ENCODE peak calls at places on chromosomes 12 and 14, in nine cellular contexts. A is stomach; F is CD8-positive, alpha-beta T cell; H is IMR-90; J is left ventricle myocardium inferior; G is A549; T is gastrocnemius medialis; M is body of pancreas; I is keratinocyte. C is an unnamed sample. For H3K4me1, the result is how much of the 10 kb centered on the place peaks cover.

GRCh38 chr12:88334271-88334670 is 192.2 kb downstream of the TMTC3 start:
- DNase-seq in A (peak), F (no peak), H (peak), J (no peak), G (no peak), T (no peak), M (no peak), I (peak), C (no peak)

GRCh38 chr12:95623554-95624170 is 72.4 kb upstream of the USP44 start:
- DNase-seq in A (peak), F (no peak), H (peak), J (peak), G (peak), T (no peak), M (peak), I (no peak), C (peak)

GRCh38 chr14:56590535-56590951 is 10.9 kb downstream of the TMEM260 start:
- DNase-seq in A (no peak), F (no peak), H (no peak), J (peak), G (no peak), T (no peak), M (no peak), I (no peak), C (no peak)

GRCh38 chr12:45244561-45245348 is 28.9 kb downstream of the ANO6 start:
- DNase-seq in A (no peak), F (no peak), H (peak), J (no peak), G (no peak), T (peak), M (no peak), I (no peak), C (no peak)

GRCh38 chr12:121796855-121797751 is 3.6 kb upstream of the RHOF start:
- DNase-seq in A (peak), F (no peak), H (peak), J (peak), G (peak), T (peak), M (peak), I (no peak), C (peak)

GRCh38 chr14:99257122-99257672 is 14.8 kb downstream of the BCL11B start:
- DNase-seq in A (no peak), F (no peak), H (no peak), J (no peak), G (no peak), T (no peak), M (no peak), I (no peak), C (no peak)

GRCh38 chr12:46219892-46220655 is 48.8 kb downstream of the SLC38A1 start:
- DNase-seq in A (no peak), F (peak), H (peak), J (no peak), G (no peak), T (no peak), M (no peak), I (no peak), C (no peak)

GRCh38 chr14:54329082-54329695 is 67.6 kb upstream of the CDKN3 start:
- DNase-seq in A (peak), F (no peak), H (peak), J (peak), G (peak), T (no peak), M (peak), I (peak), C (no peak)

GRCh38 chr14:71739273-71739990 is 192.8 kb upstream of the RGS6 start:
- DNase-seq in A (no peak), F (no peak), H (peak), J (no peak), G (peak), T (no peak), M (no peak), I (peak), C (no peak)
- H3K27ac ChIP-seq in A (no peak), F (no peak), H (no peak), J (peak), G (no peak), T (no peak), M (no peak), I (peak), C (no peak)

DNA sequence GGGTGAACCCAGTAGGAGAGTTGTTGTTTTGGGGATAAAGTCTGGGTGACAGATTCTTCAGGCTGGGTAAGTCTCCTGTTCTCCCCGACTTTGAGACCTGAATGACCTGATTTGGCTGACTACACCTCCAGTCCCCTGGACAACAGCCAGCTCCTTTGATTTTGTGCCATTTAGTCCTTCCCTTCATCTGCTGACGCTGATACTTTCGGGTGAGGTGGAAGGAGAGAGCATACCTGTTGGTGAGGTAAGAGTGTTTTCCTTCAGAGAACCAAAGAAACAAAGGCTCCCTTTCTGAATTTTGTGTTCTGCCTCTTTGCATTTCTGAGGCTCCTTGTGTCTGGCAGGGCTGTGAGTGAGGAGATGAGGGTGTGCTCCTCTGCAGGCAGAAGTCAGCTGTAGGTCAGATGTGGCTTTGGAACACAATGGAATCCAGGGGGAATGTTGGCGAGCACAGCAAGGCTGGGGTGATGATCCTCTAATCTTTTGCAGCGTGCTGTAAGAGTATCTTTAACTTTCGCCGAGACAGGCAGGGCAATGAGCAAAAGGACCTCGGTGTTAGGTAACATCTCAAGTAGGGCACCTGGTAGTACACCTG is 12.1 kb downstream of the ETV6 start:
- DNase-seq in A (peak), F (no peak), H (no peak), J (no peak), G (no peak), T (peak), M (peak), I (no peak), C (no peak)
- H3K4me1 ChIP-seq in A (under half), F (under half), H (under half), J (half or more), G (under half), T (under half), M (under half), I (under half), C (under half)

DNA sequence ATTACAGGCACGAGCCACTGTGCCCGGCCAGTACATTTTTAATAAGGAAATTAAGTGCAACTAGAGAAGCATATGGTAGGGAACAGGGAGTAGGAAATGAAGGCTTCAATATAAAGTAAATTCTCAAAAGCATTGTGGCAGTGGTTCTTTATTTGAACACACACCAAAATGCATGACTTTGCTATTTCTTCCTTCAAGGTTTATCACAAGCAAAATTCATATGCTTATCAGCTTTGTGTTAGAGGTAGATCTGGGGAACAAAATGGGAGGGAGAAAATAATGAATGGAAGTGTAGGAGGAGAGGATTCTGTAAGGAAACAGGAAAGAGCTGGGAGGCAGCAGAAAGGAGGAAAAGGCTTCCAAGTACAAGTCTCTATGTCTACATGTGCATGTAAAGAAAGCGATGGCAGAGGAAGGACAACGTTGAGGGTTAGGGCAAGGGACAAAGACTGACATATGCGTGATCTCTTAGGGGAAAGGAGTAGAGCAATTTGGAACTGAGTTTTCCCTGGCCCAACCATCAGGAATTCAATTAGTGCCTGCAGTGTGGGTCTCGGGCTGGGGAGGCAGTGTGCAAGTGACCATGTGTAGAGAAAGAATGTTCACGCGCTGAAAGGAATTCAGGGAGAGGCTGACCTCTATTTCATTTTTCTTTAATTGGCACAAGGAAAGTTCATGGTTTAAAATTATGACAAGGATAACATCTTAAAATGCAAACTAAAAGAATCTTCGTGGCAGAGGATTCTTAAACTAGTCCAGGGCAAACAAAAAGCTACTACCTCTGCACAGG is 22.9 kb upstream of the RASSF8 start:
- DNase-seq in A (no peak), F (no peak), H (no peak), J (no peak), G (no peak), T (no peak), M (no peak), I (no peak), C (no peak)
- TF ChIP-seq CTCF in A (no peak), F (no peak), H (no peak), J (no peak), G (no peak), T (no peak), M (no peak), I (no peak), C (no peak)

DNA sequence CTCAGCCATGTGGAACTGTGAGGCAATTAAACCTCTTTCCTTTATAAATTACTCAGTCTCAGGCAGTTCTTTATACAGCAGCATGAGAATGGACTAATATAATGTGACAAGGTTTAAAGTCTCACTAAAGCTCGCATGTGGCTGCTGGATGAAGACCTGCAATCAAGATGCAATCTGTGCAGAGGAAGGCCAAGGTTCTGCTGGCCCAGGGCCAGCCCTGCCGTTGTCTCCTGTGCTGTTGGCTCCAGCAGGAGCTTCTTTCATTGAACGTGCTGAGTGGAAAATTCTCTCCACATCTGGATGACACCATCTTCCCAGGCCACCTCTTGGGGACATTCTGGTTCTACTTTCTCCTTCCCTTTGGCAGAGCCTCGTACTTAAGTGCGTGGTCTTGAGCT is 742.2 kb downstream of the VRK1 start:
- DNase-seq in A (no peak), F (no peak), H (no peak), J (no peak), G (no peak), T (no peak), M (no peak), I (no peak), C (no peak)
- H3K27ac ChIP-seq in A (no peak), F (no peak), H (no peak), J (no peak), G (no peak), T (no peak), M (no peak), I (no peak), C (no peak)

DNA sequence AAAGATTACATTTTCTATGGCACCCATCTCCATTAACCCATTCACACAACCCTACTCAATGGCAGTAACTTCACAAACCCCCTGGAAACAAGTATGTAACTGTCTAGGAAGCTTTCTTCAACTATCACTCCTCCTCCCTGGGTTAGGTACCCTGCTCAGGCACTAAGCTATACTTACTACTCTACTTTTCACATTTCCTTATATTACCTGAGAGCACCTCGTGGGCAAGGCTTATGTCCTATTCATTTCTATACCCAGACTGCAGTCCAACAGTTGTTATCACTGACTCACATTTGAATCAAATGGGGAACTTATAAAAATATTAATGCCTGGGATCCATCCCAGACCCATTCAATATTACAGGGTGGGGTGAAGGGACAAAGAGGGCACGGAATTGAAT is 4.6 kb downstream of the PAWR start:
- DNase-seq in A (no peak), F (no peak), H (no peak), J (no peak), G (no peak), T (no peak), M (no peak), I (no peak), C (no peak)
- H3K4me1 ChIP-seq in A (under half), F (under half), H (under half), J (under half), G (half or more), T (under half), M (under half), I (under half), C (under half)

DNA sequence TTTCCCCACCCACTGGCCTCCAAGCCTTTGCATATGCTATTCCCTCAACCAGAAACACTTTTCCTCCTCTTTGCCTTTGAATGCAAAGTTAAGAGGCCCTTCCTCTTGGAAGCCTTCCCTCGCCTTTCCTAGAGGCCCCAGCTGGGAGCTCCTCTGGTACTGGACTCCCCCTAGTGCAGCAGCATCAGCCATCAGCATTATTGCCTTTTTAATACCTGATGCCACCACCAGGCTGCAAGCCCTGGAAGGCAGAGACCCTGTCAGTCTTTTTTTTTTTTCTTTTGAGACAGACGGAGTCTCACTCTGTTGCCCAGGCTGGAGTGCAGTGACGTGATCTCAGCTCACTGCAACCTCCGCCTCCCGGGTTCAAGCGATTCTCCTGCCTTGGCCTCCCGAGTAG is 19.1 kb upstream of the PLA2G1B start:
- DNase-seq in A (no peak), F (no peak), H (no peak), J (no peak), G (no peak), T (no peak), M (no peak), I (no peak), C (no peak)
- TF ChIP-seq CTCF in A (no peak), F (no peak), H (no peak), J (no peak), G (no peak), T (no peak), M (no peak), I (no peak), C (peak)

GRCh38 chr12:51071663-51072062 is 11.7 kb downstream of the CSRNP2 start:
- DNase-seq in A (no peak), F (no peak), H (peak), J (no peak), G (no peak), T (no peak), M (peak), I (no peak), C (no peak)

GRCh38 chr12:51080136-51080535 is 3.3 kb downstream of the CSRNP2 start:
- DNase-seq in A (no peak), F (no peak), H (no peak), J (no peak), G (no peak), T (no peak), M (no peak), I (no peak), C (no peak)

GRCh38 chr12:51077930-51078329 is 5.5 kb downstream of the CSRNP2 start:
- DNase-seq in A (no peak), F (no peak), H (peak), J (no peak), G (no peak), T (no peak), M (no peak), I (no peak), C (no peak)

GRCh38 chr12:51076235-51076930 is 7.0 kb downstream of the CSRNP2 start:
- DNase-seq in A (no peak), F (no peak), H (no peak), J (no peak), G (no peak), T (no peak), M (no peak), I (no peak), C (no peak)

DNA sequence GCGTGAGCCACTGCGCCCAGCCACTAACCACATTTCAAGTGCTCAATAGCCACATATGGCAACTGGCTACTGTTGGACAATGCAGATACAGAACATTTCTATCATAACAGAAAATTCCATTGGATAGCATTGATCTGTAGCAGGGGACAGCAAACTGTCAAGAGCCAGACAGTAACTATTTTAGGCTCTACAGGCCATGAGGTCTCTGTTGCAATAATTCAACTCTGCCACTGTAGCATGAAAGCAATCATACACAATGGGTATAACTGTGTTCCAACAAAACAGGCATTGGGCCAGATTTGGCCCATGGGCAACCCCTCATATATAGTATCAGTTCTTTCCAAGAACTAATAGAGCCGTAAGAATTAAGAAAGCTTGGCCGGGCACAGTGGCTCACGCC is 8.0 kb downstream of the CSRNP2 start:
- DNase-seq in A (no peak), F (no peak), H (no peak), J (no peak), G (no peak), T (no peak), M (no peak), I (no peak), C (no peak)
- H3K27ac ChIP-seq in A (no peak), F (no peak), H (no peak), J (no peak), G (no peak), T (peak), M (no peak), I (no peak), C (no peak)